ENCODE peak calls at places on chromosomes 3 and 15, in seven cellular contexts. G is SK-N-SH, S is breast epithelium, Y is esophagus muscularis mucosa, Q is spleen, E is GM12892, K is HL-60. D is an unnamed sample.
A peak's percentile ranks its signal among the peaks of the same experiment; 100 is the strongest.

GRCh38 chr3:142279965-142280590 is 54.7 kb upstream of the GK5 start:
- DNase-seq in G (peak; percentile 73), S (no peak), Y (no peak), Q (no peak), E (peak; percentile 30), K (peak; percentile 80), D (peak; percentile 54)

GRCh38 chr15:91522609-91523332 is 330.7 kb upstream of the SLCO3A1 start:
- DNase-seq in G (no peak), S (no peak), Y (peak; percentile 64), Q (no peak), E (no peak), K (no peak), D (no peak)

GRCh38 chr3:119257654-119258410 is 17.2 kb upstream of the B4GALT4 start:
- DNase-seq in G (no peak), S (no peak), Y (no peak), Q (no peak), E (no peak), K (no peak), D (peak; percentile 55)

GRCh38 chr3:133956333-133956732 is 60.7 kb upstream of the RAB6B start:
- DNase-seq in G (peak; percentile 67), S (no peak), Y (no peak), Q (peak; percentile 75), E (no peak), K (no peak), D (no peak)

GRCh38 chr15:28975766-28976179 is 90.0 kb downstream of the APBA2 start:
- DNase-seq in G (peak; percentile 77), S (no peak), Y (peak; percentile 79), Q (peak; percentile 70), E (peak; percentile 33), K (peak; percentile 48), D (no peak)

GRCh38 chr3:142614059-142614626 is 17.9 kb downstream of the PLS1 start:
- DNase-seq in G (no peak), S (no peak), Y (no peak), Q (no peak), E (no peak), K (no peak), D (no peak)

GRCh38 chr3:24339266-24339825 is 155.3 kb downstream of the THRB start:
- DNase-seq in G (no peak), S (no peak), Y (no peak), Q (no peak), E (no peak), K (no peak), D (no peak)

GRCh38 chr3:177199206-177199765 is 2.0 kb upstream of the TBL1XR1 start:
- DNase-seq in G (no peak), S (no peak), Y (no peak), Q (no peak), E (no peak), K (no peak), D (no peak)

GRCh38 chr3:134771962-134772361 is 23.1 kb upstream of the EPHB1 start:
- DNase-seq in G (no peak), S (no peak), Y (peak; percentile 79), Q (no peak), E (no peak), K (no peak), D (no peak)

GRCh38 chr3:129121792-129122696 is at the start of gene RAB43:
- DNase-seq in G (peak; percentile 100), S (peak; percentile 93), Y (peak; percentile 97), Q (peak; percentile 95), E (peak; percentile 86), K (peak; percentile 49), D (peak; percentile 91)

GRCh38 chr15:92903588-92903955 is 3.4 kb downstream of the CHD2 start:
- DNase-seq in G (no peak), S (no peak), Y (no peak), Q (no peak), E (no peak), K (no peak), D (no peak)

GRCh38 chr15:63473999-63474809 is 30.2 kb upstream of the USP3 start:
- DNase-seq in G (no peak), S (no peak), Y (no peak), Q (peak; percentile 77), E (no peak), K (no peak), D (peak; percentile 86)

GRCh38 chr3:46998852-46999515 is 19.5 kb downstream of the NBEAL2 start:
- DNase-seq in G (no peak), S (no peak), Y (no peak), Q (peak; percentile 72), E (no peak), K (no peak), D (no peak)

GRCh38 chr3:183158552-183159006 is 4.0 kb downstream of the LAMP3 start:
- DNase-seq in G (no peak), S (no peak), Y (no peak), Q (no peak), E (peak; percentile 69), K (no peak), D (no peak)

GRCh38 chr3:165188452-165188851 is 7.7 kb downstream of the SLITRK3 start:
- DNase-seq in G (no peak), S (no peak), Y (no peak), Q (no peak), E (no peak), K (no peak), D (no peak)

GRCh38 chr3:60086811-60087210 is 1037.0 kb upstream of the CFAP20DC start:
- DNase-seq in G (no peak), S (no peak), Y (no peak), Q (no peak), E (no peak), K (peak; percentile 14), D (no peak)

GRCh38 chr3:44477312-44478030 is at the start of gene ZNF445:
- DNase-seq in G (peak; percentile 94), S (peak; percentile 68), Y (peak; percentile 93), Q (peak; percentile 96), E (peak; percentile 83), K (peak; percentile 82), D (peak; percentile 69)

GRCh38 chr15:100570735-100571363 is 31.1 kb downstream of the LINS1 start:
- DNase-seq in G (no peak), S (no peak), Y (no peak), Q (no peak), E (no peak), K (no peak), D (no peak)

GRCh38 chr15:76185716-76186115 is 125.6 kb downstream of the ETFA start:
- DNase-seq in G (no peak), S (no peak), Y (no peak), Q (no peak), E (no peak), K (peak; percentile 45), D (no peak)

GRCh38 chr3:155096303-155097008 is 16.3 kb downstream of the MME start:
- DNase-seq in G (no peak), S (no peak), Y (no peak), Q (no peak), E (no peak), K (no peak), D (no peak)

GRCh38 chr3:157618075-157618760 is 115.0 kb upstream of the VEPH1 start:
- DNase-seq in G (peak; percentile 41), S (no peak), Y (no peak), Q (no peak), E (no peak), K (peak; percentile 11), D (no peak)

GRCh38 chr3:33658971-33659848 is 58.8 kb downstream of the CLASP2 start:
- DNase-seq in G (peak; percentile 74), S (peak; percentile 56), Y (no peak), Q (peak; percentile 87), E (peak; percentile 9), K (peak; percentile 71), D (peak; percentile 35)

GRCh38 chr15:46815765-46816164 is 901.5 kb upstream of the SEMA6D start:
- DNase-seq in G (peak; percentile 16), S (no peak), Y (no peak), Q (no peak), E (no peak), K (no peak), D (no peak)

GRCh38 chr15:39357478-39358268 is 223.2 kb upstream of the THBS1 start:
- DNase-seq in G (no peak), S (no peak), Y (no peak), Q (no peak), E (no peak), K (no peak), D (no peak)

DNA sequence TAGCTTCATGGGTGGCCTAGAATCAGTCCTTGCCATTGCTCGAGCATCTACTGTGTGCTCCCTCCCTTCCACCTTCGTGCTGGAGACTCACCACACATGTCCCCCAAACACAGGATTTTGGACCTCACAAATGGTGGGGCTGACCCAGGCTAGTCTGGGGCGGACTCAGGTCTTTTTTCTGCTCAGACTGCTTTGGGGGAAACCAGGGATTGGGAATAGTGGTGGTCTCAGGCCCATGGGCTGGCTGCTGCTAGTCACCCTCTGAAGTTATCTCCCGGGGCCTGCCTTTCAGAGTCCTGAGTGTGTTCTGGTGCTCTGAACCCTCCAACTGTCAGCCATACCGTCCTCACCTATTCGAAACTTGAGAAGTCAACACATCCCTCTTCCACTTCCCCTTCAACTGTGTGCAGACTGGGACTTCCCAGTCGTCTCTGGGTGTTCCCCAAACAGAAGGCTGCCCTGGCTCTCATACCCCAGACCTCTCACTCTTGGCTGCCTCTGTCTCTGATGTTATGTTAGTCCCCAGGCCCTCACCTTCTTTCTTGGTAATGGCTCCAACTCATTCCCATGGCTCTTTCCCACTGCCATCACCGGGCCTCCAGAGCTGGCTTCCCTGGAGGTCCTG is 46.0 kb downstream of the PPCDC start:
- DNase-seq in G (no peak), S (no peak), Y (no peak), Q (peak; percentile 84), E (peak; percentile 48), K (peak; percentile 70), D (no peak)
- TF ChIP-seq POLR2AphosphoS5 in G (no peak), S (no peak), Y (no peak), Q (peak; percentile 67), E (peak; percentile 81), K (no peak), D (no peak)

GRCh38 chr3:102332205-102332604 is 102.6 kb upstream of the ZPLD1 start:
- DNase-seq in G (no peak), S (no peak), Y (no peak), Q (no peak), E (no peak), K (no peak), D (no peak)

GRCh38 chr3:102332934-102333333 is 101.9 kb upstream of the ZPLD1 start:
- DNase-seq in G (no peak), S (no peak), Y (no peak), Q (no peak), E (no peak), K (no peak), D (no peak)

GRCh38 chr3:102329561-102329960 is 105.3 kb upstream of the ZPLD1 start:
- DNase-seq in G (no peak), S (no peak), Y (no peak), Q (no peak), E (no peak), K (no peak), D (no peak)
- TF ChIP-seq POLR2AphosphoS5 in G (no peak), S (no peak), Y (no peak), Q (no peak), E (no peak), K (no peak), D (no peak)

GRCh38 chr3:12719984-12720656 is 38.9 kb downstream of the TMEM40 start:
- DNase-seq in G (peak; percentile 82), S (peak; percentile 70), Y (peak; percentile 93), Q (peak; percentile 90), E (peak; percentile 51), K (peak; percentile 86), D (peak; percentile 63)
- TF ChIP-seq POLR2AphosphoS5 in G (no peak), S (no peak), Y (peak; percentile 72), Q (peak; percentile 57), E (no peak), K (no peak), D (peak; percentile 72)

GRCh38 chr3:11288786-11289637 is 16.8 kb downstream of the ATG7 start:
- DNase-seq in G (no peak), S (no peak), Y (no peak), Q (no peak), E (no peak), K (peak; percentile 58), D (no peak)
- TF ChIP-seq POLR2AphosphoS5 in G (peak; percentile 52), S (no peak), Y (no peak), Q (no peak), E (no peak), K (no peak), D (no peak)

D was measured in prostate gland.